ENCODE peak calls at places on chromosome 18, in seven cellular contexts. B is WTC11, V is AG04450, S is C1 segment of cervical spinal cord, E is nephron progenitor cell, Y is NCI-H2171, Q is A549. K is an unnamed sample.

GRCh38 chr18:23207191-23207955 is 72.1 kb downstream of the CABLES1 start:
- DNase-seq in B (no peak), V (no peak), S (no peak), E (no peak), Y (no peak), Q (no peak), K (no peak)

GRCh38 chr18:68221116-68221724 is 493.7 kb downstream of the TMX3 start:
- DNase-seq in B (no peak), V (no peak), S (no peak), E (no peak), Y (no peak), Q (no peak), K (no peak)

GRCh38 chr18:74598350-74599001 is 806 bp downstream of the ZNF407 start:
- DNase-seq in B (peak; percentile 45), V (no peak), S (peak; percentile 75), E (peak; percentile 74), Y (peak; percentile 21), Q (peak; percentile 31), K (peak; percentile 57)

GRCh38 chr18:42509702-42510424 is 554.8 kb downstream of the PIK3C3 start:
- DNase-seq in B (no peak), V (no peak), S (no peak), E (no peak), Y (no peak), Q (no peak), K (no peak)

GRCh38 chr18:73414598-73414997 is 546.8 kb upstream of the NETO1 start:
- DNase-seq in B (no peak), V (no peak), S (no peak), E (no peak), Y (no peak), Q (no peak), K (no peak)

GRCh38 chr18:51150430-51150746 is 47.1 kb downstream of the MEX3C start:
- DNase-seq in B (no peak), V (no peak), S (no peak), E (no peak), Y (no peak), Q (no peak), K (no peak)

GRCh38 chr18:47644896-47645295 is 285.6 kb downstream of the SMAD2 start:
- DNase-seq in B (no peak), V (no peak), S (no peak), E (no peak), Y (no peak), Q (no peak), K (no peak)

GRCh38 chr18:54734059-54734458 is 94.2 kb upstream of the RAB27B start:
- DNase-seq in B (no peak), V (peak; percentile 68), S (no peak), E (no peak), Y (no peak), Q (peak; percentile 21), K (no peak)

GRCh38 chr18:11488175-11488574 is 121.2 kb upstream of the SLC35G4 start:
- DNase-seq in B (no peak), V (no peak), S (no peak), E (no peak), Y (no peak), Q (no peak), K (no peak)

GRCh38 chr18:9984025-9984424 is 70.2 kb downstream of the VAPA start:
- DNase-seq in B (no peak), V (no peak), S (no peak), E (no peak), Y (no peak), Q (no peak), K (no peak)